ENCODE peak calls at places on chromosomes 16 and 17, in nine cellular contexts. P is psoas muscle; X is breast epithelium; W is Peyer's patch; R is SJSA1; J is body of pancreas; Q is upper lobe of left lung; O is A549; Y is naive thymus-derived CD4-positive, alpha-beta T cell. T is an unnamed sample. For H3K4me1, the result is how much of the 10 kb centered on the place peaks cover.

GRCh38 chr16:11560701-11561439 is 25.8 kb downstream of the LITAF start:
- DNase-seq in P (no peak), X (no peak), W (peak), R (no peak), J (no peak), Q (peak), O (no peak), Y (peak), T (no peak)

GRCh38 chr17:33233855-33234228 is 59.3 kb downstream of the ASIC2 start:
- DNase-seq in P (peak), X (no peak), W (no peak), R (no peak), J (peak), Q (no peak), O (no peak), Y (no peak), T (no peak)

GRCh38 chr17:47603830-47604229 is 45.9 kb upstream of the KPNB1 start:
- DNase-seq in P (no peak), X (no peak), W (no peak), R (no peak), J (no peak), Q (no peak), O (no peak), Y (no peak), T (no peak)

GRCh38 chr16:4011225-4011939 is 104.9 kb downstream of the ADCY9 start:
- DNase-seq in P (no peak), X (no peak), W (no peak), R (no peak), J (no peak), Q (no peak), O (no peak), Y (no peak), T (no peak)

GRCh38 chr16:89687092-89687940 is 827 bp downstream of the CDK10 start:
- DNase-seq in P (no peak), X (no peak), W (no peak), R (no peak), J (peak), Q (peak), O (peak), Y (no peak), T (no peak)

GRCh38 chr16:13521356-13521755 is 398.6 kb upstream of the ERCC4 start:
- DNase-seq in P (no peak), X (no peak), W (no peak), R (no peak), J (no peak), Q (no peak), O (no peak), Y (no peak), T (no peak)

GRCh38 chr16:66521951-66522771 is 27.8 kb downstream of the TK2 start:
- DNase-seq in P (no peak), X (no peak), W (peak), R (peak), J (peak), Q (peak), O (no peak), Y (peak), T (no peak)

GRCh38 chr17:78708510-78708973 is 73.5 kb downstream of the CYTH1 start:
- DNase-seq in P (peak), X (peak), W (peak), R (peak), J (peak), Q (peak), O (peak), Y (peak), T (peak)

GRCh38 chr17:35238817-35239216 is 4.1 kb upstream of the SLFN5 start:
- DNase-seq in P (no peak), X (no peak), W (no peak), R (no peak), J (no peak), Q (no peak), O (peak), Y (no peak), T (no peak)

GRCh38 chr17:19278729-19279128 is 41.6 kb downstream of the EPN2 start:
- DNase-seq in P (no peak), X (no peak), W (no peak), R (no peak), J (no peak), Q (no peak), O (no peak), Y (no peak), T (no peak)

GRCh38 chr17:19284005-19284959 is 47.1 kb downstream of the EPN2 start:
- DNase-seq in P (no peak), X (no peak), W (no peak), R (no peak), J (no peak), Q (no peak), O (no peak), Y (no peak), T (no peak)

GRCh38 chr17:19275457-19276082 is 38.4 kb downstream of the EPN2 start:
- DNase-seq in P (no peak), X (no peak), W (no peak), R (no peak), J (no peak), Q (no peak), O (no peak), Y (no peak), T (no peak)

GRCh38 chr17:19285218-19285900 is 48.2 kb downstream of the EPN2 start:
- DNase-seq in P (no peak), X (no peak), W (no peak), R (no peak), J (no peak), Q (no peak), O (no peak), Y (no peak), T (no peak)

DNA sequence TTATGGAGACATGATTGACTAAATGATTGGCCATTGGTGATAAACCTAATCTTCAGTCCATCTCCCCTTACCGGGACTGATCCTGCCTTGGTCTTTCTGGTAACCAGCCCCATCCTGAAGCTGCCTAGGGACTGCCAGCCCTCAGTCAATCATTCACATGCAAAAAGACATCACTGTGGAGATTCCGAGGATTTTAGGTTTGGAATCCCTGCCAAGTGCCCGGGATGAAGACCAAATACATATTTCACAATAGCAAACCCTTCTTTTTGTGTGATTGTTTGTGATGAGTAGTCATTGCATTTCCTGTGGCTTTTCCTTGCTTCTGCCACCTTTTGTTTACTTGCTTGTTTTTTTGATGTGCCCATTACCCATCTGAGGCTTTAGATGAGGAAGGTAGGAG is 44.0 kb downstream of the EPN2 start:
- DNase-seq in P (no peak), X (no peak), W (no peak), R (no peak), J (no peak), Q (no peak), O (no peak), Y (no peak), T (no peak)
- H3K27ac ChIP-seq in P (no peak), X (peak), W (no peak), R (no peak), J (no peak), Q (no peak), O (no peak), Y (no peak), T (no peak)

GRCh38 chr17:29617481-29618271 is 5.0 kb downstream of the CORO6 start:
- DNase-seq in P (peak), X (no peak), W (peak), R (peak), J (peak), Q (peak), O (peak), Y (peak), T (peak)

GRCh38 chr17:29617125-29617480 is 5.6 kb downstream of the CORO6 start:
- DNase-seq in P (peak), X (peak), W (peak), R (peak), J (peak), Q (peak), O (peak), Y (peak), T (peak)

GRCh38 chr17:29615492-29616299 is 7.0 kb downstream of the CORO6 start:
- DNase-seq in P (peak), X (peak), W (peak), R (no peak), J (peak), Q (peak), O (peak), Y (peak), T (peak)

GRCh38 chr17:29615048-29615385 is 7.7 kb downstream of the CORO6 start:
- DNase-seq in P (peak), X (no peak), W (peak), R (no peak), J (peak), Q (peak), O (no peak), Y (peak), T (no peak)

DNA sequence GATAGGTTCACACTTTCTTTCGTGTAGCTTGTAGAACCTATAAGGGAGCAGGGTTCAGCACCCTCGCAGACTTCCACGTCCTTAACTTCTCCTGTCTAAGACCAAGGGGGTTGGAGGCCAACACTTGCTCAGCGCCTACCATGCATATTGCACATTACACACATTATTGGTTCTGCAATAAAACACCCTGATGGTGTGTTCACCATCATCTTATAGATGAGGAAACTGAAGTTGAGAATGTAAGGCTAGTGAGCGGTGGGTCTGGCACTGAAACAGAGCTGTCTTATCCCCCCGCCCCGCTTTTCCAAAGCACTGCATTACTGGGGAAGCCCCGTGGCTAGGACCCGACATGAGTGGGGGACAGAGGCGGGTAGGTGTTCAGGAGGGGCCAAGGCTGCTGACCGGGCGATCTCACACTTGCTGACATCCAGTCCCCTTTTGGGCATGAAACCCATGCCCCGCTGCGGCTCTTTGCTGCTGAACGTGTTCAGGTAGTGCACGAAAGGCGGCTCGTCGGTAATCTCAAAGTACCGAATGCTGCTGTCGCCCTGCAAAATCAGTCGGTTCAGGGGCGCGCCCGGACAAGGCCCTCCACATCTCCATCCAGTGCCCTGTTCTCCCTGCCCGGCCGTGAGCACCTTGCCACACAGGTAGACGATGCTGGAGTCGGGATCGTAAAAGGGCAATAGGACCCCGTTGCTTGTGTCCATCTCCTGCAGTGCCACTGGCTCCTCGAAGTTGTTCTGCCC is 6.2 kb downstream of the CORO6 start:
- DNase-seq in P (no peak), X (no peak), W (no peak), R (no peak), J (no peak), Q (no peak), O (no peak), Y (no peak), T (no peak)
- H3K4me1 ChIP-seq in P (half or more), X (under half), W (under half), R (under half), J (half or more), Q (under half), O (under half), Y (under half), T (under half)

DNA sequence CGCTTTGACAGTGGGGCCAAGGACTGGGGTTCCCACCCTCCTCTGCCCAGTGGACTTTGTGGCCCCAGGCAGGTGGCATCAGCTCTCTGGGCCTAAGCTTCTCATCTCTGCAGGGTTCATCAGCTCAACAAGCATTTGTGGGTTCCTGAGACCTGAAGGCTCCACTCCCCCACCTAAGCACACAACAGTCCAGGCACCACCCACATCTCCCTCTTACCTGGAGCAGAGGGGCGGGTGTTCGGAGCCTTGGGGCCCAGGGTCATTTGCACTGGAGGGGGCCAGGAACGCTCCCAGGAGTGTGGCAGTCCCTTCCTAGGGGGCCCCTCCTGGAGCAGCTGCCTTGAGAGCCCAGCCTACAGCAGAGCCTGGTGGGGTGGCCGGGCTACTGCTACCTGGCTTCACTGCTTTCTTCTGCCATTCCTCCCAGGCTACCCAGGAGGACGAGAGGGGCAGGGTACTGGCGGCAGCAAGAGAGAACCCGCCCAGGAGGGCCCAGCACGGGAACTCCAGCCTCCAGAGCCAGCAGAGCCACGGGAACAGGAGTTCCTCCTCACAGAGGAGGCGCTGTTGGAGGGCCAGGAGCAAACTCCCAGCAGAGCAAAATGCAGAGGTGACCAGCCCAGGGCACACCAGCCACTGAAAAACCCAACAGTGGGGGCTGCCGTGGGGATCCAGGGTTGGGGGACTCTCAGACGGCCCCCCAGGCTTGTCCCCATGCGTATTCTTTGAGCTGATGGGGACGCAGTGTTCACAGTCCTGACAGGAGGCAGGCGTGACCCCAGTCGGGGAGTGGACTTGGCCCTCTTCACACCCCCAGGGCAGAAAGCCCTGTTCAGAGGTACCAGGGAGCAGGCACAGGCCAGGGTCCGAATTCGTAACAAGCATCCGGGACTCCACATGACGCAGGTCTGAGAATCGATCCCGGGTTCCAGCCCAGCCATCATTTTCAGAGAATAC is 35.1 kb upstream of the SLC38A10 start:
- DNase-seq in P (no peak), X (no peak), W (no peak), R (no peak), J (no peak), Q (peak), O (peak), Y (no peak), T (no peak)
- H3K27ac ChIP-seq in P (peak), X (peak), W (peak), R (no peak), J (peak), Q (peak), O (peak), Y (no peak), T (no peak)

DNA sequence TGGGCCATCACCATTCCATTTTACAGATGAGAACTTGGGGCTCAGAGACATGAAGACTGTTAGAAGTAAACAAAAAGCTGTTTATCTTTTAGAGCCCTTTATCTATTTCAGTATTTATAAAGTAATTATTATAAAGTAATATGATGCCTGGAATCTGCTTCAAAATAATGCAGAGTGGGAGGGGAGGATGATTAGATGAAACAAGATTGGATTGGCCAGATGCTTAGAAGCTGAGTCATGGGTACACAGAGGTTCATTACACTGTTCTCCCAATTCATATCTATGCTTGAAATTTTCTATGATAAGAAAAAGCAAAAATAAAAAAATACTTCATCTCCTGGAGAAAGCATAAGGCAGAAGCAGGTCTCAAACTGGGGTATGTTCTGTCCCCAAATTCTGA is 29.4 kb downstream of the TOM1L2 start:
- DNase-seq in P (no peak), X (no peak), W (no peak), R (no peak), J (no peak), Q (no peak), O (no peak), Y (no peak), T (peak)
- H3K4me1 ChIP-seq in P (half or more), X (under half), W (under half), R (half or more), J (under half), Q (under half), O (half or more), Y (under half), T (under half)

GRCh38 chr17:69672924-69673323 is 258.4 kb downstream of the MAP2K6 start:
- DNase-seq in P (no peak), X (no peak), W (no peak), R (no peak), J (no peak), Q (no peak), O (peak), Y (no peak), T (no peak)
- H3K27ac ChIP-seq in P (no peak), X (no peak), W (no peak), R (no peak), J (no peak), Q (no peak), O (no peak), Y (no peak), T (no peak)

GRCh38 chr17:63434951-63435571 is 11.0 kb downstream of the CYB561 start:
- DNase-seq in P (peak), X (peak), W (no peak), R (no peak), J (peak), Q (peak), O (peak), Y (peak), T (peak)

GRCh38 chr17:63438092-63439051 is 7.7 kb downstream of the CYB561 start:
- DNase-seq in P (no peak), X (no peak), W (no peak), R (no peak), J (no peak), Q (no peak), O (no peak), Y (no peak), T (no peak)

GRCh38 chr17:63435681-63436522 is 10.2 kb downstream of the CYB561 start:
- DNase-seq in P (no peak), X (peak), W (no peak), R (no peak), J (peak), Q (peak), O (no peak), Y (no peak), T (no peak)

GRCh38 chr17:63437287-63438091 is 8.6 kb downstream of the CYB561 start:
- DNase-seq in P (no peak), X (no peak), W (no peak), R (no peak), J (peak), Q (no peak), O (no peak), Y (no peak), T (no peak)

GRCh38 chr17:63436523-63437110 is 9.5 kb downstream of the CYB561 start:
- DNase-seq in P (no peak), X (no peak), W (no peak), R (no peak), J (peak), Q (no peak), O (peak), Y (no peak), T (peak)
- H3K4me1 ChIP-seq in P (under half), X (under half), W (under half), R (under half), J (half or more), Q (half or more), O (half or more), Y (under half), T (under half)

GRCh38 chr16:57260294-57260929 is 15.4 kb downstream of the ARL2BP start:
- DNase-seq in P (no peak), X (peak), W (no peak), R (peak), J (no peak), Q (peak), O (no peak), Y (no peak), T (peak)

GRCh38 chr16:57257455-57258070 is 12.5 kb downstream of the ARL2BP start:
- DNase-seq in P (no peak), X (no peak), W (peak), R (no peak), J (no peak), Q (peak), O (no peak), Y (no peak), T (no peak)

GRCh38 chr16:57256601-57257395 is 11.7 kb downstream of the ARL2BP start:
- DNase-seq in P (no peak), X (no peak), W (no peak), R (no peak), J (no peak), Q (peak), O (no peak), Y (no peak), T (no peak)

GRCh38 chr16:57258910-57259475 is 13.9 kb downstream of the ARL2BP start:
- DNase-seq in P (no peak), X (no peak), W (no peak), R (no peak), J (no peak), Q (peak), O (no peak), Y (no peak), T (no peak)

GRCh38 chr16:57258226-57258909 is 13.3 kb downstream of the ARL2BP start:
- DNase-seq in P (no peak), X (no peak), W (no peak), R (no peak), J (no peak), Q (peak), O (no peak), Y (no peak), T (no peak)
- H3K27ac ChIP-seq in P (no peak), X (no peak), W (no peak), R (no peak), J (no peak), Q (no peak), O (no peak), Y (no peak), T (no peak)

GRCh38 chr17:17993852-17994251 is 21.2 kb downstream of the DRC3 start:
- DNase-seq in P (no peak), X (no peak), W (no peak), R (no peak), J (no peak), Q (no peak), O (no peak), Y (no peak), T (no peak)
- H3K4me1 ChIP-seq in P (under half), X (under half), W (under half), R (under half), J (under half), Q (under half), O (under half), Y (under half), T (under half)

DNA sequence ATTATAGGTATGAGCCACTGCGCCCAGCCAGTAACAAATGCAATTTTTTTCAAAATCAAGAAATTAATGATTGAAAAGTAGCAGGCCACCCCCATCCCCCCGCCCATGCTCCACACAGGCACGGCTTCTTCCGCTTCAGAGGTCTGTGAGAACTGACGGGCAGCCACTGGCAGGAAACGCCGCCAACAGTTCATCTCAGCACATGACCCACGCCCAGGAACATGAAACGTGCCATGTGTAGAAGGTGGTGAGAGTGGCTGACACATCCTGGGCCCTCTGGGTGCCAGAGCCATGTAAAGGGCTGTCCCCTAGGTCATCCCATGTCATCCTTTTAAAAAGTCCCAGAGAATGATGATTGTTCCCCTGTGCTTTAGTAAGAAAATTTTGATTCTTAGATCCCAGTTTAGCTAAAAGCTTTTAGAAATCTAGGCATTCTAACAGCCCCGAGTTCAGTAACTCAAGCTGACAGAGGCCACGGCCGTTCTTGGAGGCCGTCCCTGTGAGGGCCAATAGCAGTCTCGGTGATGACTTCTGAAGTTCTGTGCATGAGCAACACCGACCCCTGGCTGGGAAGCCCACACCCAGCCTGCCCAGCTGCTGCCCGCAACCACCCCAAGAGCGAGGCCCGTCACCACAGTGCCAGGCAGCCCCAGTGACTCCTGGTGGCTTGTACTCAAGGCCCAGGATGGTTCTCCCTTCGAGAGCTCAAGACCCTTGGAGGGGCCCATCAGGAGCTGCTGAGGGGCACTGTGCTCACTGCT is 52.1 kb downstream of the KLHDC4 start:
- DNase-seq in P (no peak), X (no peak), W (peak), R (no peak), J (no peak), Q (no peak), O (no peak), Y (peak), T (no peak)
- H3K27ac ChIP-seq in P (no peak), X (no peak), W (no peak), R (no peak), J (no peak), Q (no peak), O (no peak), Y (peak), T (no peak)

T was measured in cardiac muscle cell.